ENCODE peak calls at places on chromosomes 13 and 19, in five cellular contexts. G is Calu3; X is GM04504; Z is activated CD4-positive, alpha-beta T cell treated with anti-CD3 and anti-CD28 coated beads, Interleukin-2, amount 10 ng/mL, durations not matched to agents 7 days and 5 days; O is NCI-H2081. A is an unnamed sample.

GRCh38 chr13:104984296-104984818 is 1551.1 kb downstream of the EFNB2 start:
- DNase-seq in G (no peak), X (no peak), Z (peak), O (peak), A (no peak)

GRCh38 chr19:13055213-13056051 is 47.2 kb downstream of the LYL1 start:
- DNase-seq in G (peak), X (peak), Z (no peak), O (no peak), A (no peak)

GRCh38 chr13:33717775-33718174 is 100.2 kb upstream of the RFC3 start:
- DNase-seq in G (no peak), X (no peak), Z (no peak), O (no peak), A (no peak)

GRCh38 chr13:50711449-50711848 is 132.0 kb downstream of the DLEU7 start:
- DNase-seq in G (no peak), X (no peak), Z (no peak), O (no peak), A (no peak)

GRCh38 chr19:42246869-42247630 is 4.6 kb upstream of the GSK3A start:
- DNase-seq in G (no peak), X (no peak), Z (no peak), O (no peak), A (no peak)

GRCh38 chr13:99546878-99547277 is 45.6 kb downstream of the TM9SF2 start:
- DNase-seq in G (no peak), X (no peak), Z (no peak), O (no peak), A (no peak)

GRCh38 chr19:17075860-17076538 is 422 bp downstream of the MYO9B start:
- DNase-seq in G (peak), X (no peak), Z (peak), O (no peak), A (peak)

GRCh38 chr13:98460519-98460918 is 116.4 kb downstream of the STK24 start:
- DNase-seq in G (no peak), X (no peak), Z (no peak), O (no peak), A (no peak)

GRCh38 chr19:29577662-29577963 is 28.5 kb upstream of the POP4 start:
- DNase-seq in G (no peak), X (no peak), Z (no peak), O (no peak), A (no peak)

GRCh38 chr13:52749446-52749845 is 9.8 kb upstream of the CNMD start:
- DNase-seq in G (no peak), X (no peak), Z (no peak), O (peak), A (no peak)

GRCh38 chr13:40963927-40964326 is 55.2 kb downstream of the ELF1 start:
- DNase-seq in G (no peak), X (no peak), Z (no peak), O (no peak), A (peak)

GRCh38 chr13:40969169-40969901 is 49.8 kb downstream of the ELF1 start:
- DNase-seq in G (no peak), X (no peak), Z (peak), O (no peak), A (no peak)

GRCh38 chr19:48419158-48419920 is 25.9 kb downstream of the GRIN2D start:
- DNase-seq in G (no peak), X (no peak), Z (peak), O (peak), A (no peak)

GRCh38 chr19:39341122-39341719 is 1.0 kb upstream of the SAMD4B start:
- DNase-seq in G (peak), X (no peak), Z (peak), O (no peak), A (peak)

GRCh38 chr13:34678154-34678553 is 263.9 kb upstream of the NBEA start:
- DNase-seq in G (no peak), X (no peak), Z (no peak), O (no peak), A (peak)

GRCh38 chr19:43774103-43774939 is 6.5 kb downstream of the KCNN4 start:
- DNase-seq in G (no peak), X (no peak), Z (no peak), O (no peak), A (no peak)

GRCh38 chr13:83881031-83881727 is 1.1 kb downstream of the SLITRK1 start:
- DNase-seq in G (no peak), X (no peak), Z (no peak), O (no peak), A (no peak)

GRCh38 chr13:40613954-40614353 is 52.5 kb downstream of the FOXO1 start:
- DNase-seq in G (no peak), X (no peak), Z (no peak), O (no peak), A (no peak)

GRCh38 chr19:11465605-11466004 is 15.2 kb downstream of the ELAVL3 start:
- DNase-seq in G (no peak), X (no peak), Z (no peak), O (no peak), A (no peak)

GRCh38 chr13:25981060-25981459 is 70.8 kb downstream of the SHISA2 start:
- DNase-seq in G (no peak), X (no peak), Z (no peak), O (peak), A (no peak)

GRCh38 chr13:58097831-58098230 is 466.3 kb downstream of the PCDH17 start:
- DNase-seq in G (no peak), X (no peak), Z (no peak), O (no peak), A (no peak)

GRCh38 chr19:47670736-47671135 is 42.5 kb upstream of the EHD2 start:
- DNase-seq in G (no peak), X (no peak), Z (no peak), O (no peak), A (no peak)

GRCh38 chr19:13095934-13096890 is 6.4 kb downstream of the LYL1 start:
- DNase-seq in G (no peak), X (no peak), Z (no peak), O (no peak), A (no peak)

GRCh38 chr13:39729161-39729560 is 73.7 kb downstream of the COG6 start:
- DNase-seq in G (no peak), X (no peak), Z (no peak), O (no peak), A (no peak)

GRCh38 chr19:4575267-4575793 is 15.8 kb upstream of the SEMA6B start:
- DNase-seq in G (peak), X (peak), Z (no peak), O (no peak), A (peak)

GRCh38 chr13:30905932-30906383 is at the start of gene MEDAG:
- DNase-seq in G (no peak), X (no peak), Z (no peak), O (no peak), A (no peak)

GRCh38 chr19:23784274-23784673 is 25.6 kb upstream of the ZNF681 start:
- DNase-seq in G (no peak), X (no peak), Z (no peak), O (no peak), A (no peak)

GRCh38 chr13:34748078-34748477 is 194.0 kb upstream of the NBEA start:
- DNase-seq in G (peak), X (peak), Z (no peak), O (peak), A (no peak)